ENCODE peak calls at places on chromosome 5, in five cellular contexts. Z, M, A, N and X are unnamed samples.

GRCh38 chr5:145996135-145996534 is 59.8 kb downstream of the SH3RF2 start:
- DNase-seq in Z (no peak), M (no peak), A (no peak), N (no peak), X (no peak)

GRCh38 chr5:74945561-74946165 is 79.5 kb upstream of the FAM169A start:
- DNase-seq in Z (no peak), M (no peak), A (no peak), N (no peak), X (no peak)

GRCh38 chr5:56330167-56330566 is 97.0 kb upstream of the ANKRD55 start:
- DNase-seq in Z (no peak), M (no peak), A (no peak), N (no peak), X (no peak)

GRCh38 chr5:132419517-132420468 is 50.3 kb downstream of the SLC22A5 start:
- DNase-seq in Z (peak; percentile 84), M (peak; percentile 56), A (peak; percentile 96), N (peak; percentile 87), X (peak; percentile 67)

GRCh38 chr5:124996764-124997077 is 250.3 kb upstream of the ZNF608 start:
- DNase-seq in Z (peak; percentile 44), M (no peak), A (no peak), N (no peak), X (no peak)

GRCh38 chr5:97266576-97266975 is 83.5 kb upstream of the RIOK2 start:
- DNase-seq in Z (no peak), M (no peak), A (no peak), N (peak; percentile 82), X (no peak)

GRCh38 chr5:59115345-59115744 is 532.5 kb downstream of the RAB3C start:
- DNase-seq in Z (no peak), M (no peak), A (no peak), N (no peak), X (no peak)

GRCh38 chr5:138391859-138392386 is 39.4 kb downstream of the KDM3B start:
- DNase-seq in Z (no peak), M (no peak), A (no peak), N (no peak), X (peak; percentile 36)

GRCh38 chr5:135821802-135822201 is 12.7 kb upstream of the SLC25A48 start:
- DNase-seq in Z (no peak), M (no peak), A (no peak), N (no peak), X (no peak)

GRCh38 chr5:59648949-59649921 is 244.3 kb downstream of the PDE4D start:
- DNase-seq in Z (no peak), M (no peak), A (no peak), N (no peak), X (no peak)

GRCh38 chr5:154179846-154180710 is 10.5 kb upstream of the GALNT10 start:
- DNase-seq in Z (peak; percentile 69), M (peak; percentile 40), A (peak; percentile 39), N (peak; percentile 71), X (peak; percentile 48)

GRCh38 chr5:80238778-80239679 is 16.8 kb downstream of the SERINC5 start:
- DNase-seq in Z (no peak), M (no peak), A (peak; percentile 77), N (peak; percentile 81), X (no peak)

GRCh38 chr5:134053840-134054338 is 49.1 kb upstream of the VDAC1 start:
- DNase-seq in Z (no peak), M (peak; percentile 21), A (peak; percentile 10), N (no peak), X (peak; percentile 51)

GRCh38 chr5:80747922-80748321 is 93.1 kb upstream of the DHFR start:
- DNase-seq in Z (no peak), M (no peak), A (no peak), N (no peak), X (no peak)

GRCh38 chr5:32538031-32538547 is 47.3 kb upstream of the SUB1 start:
- DNase-seq in Z (no peak), M (no peak), A (no peak), N (no peak), X (no peak)

GRCh38 chr5:5560016-5560415 is 137.5 kb downstream of the ICE1 start:
- DNase-seq in Z (no peak), M (no peak), A (no peak), N (no peak), X (no peak)

GRCh38 chr5:6373081-6373846 is 5.1 kb downstream of the MED10 start:
- DNase-seq in Z (no peak), M (no peak), A (no peak), N (no peak), X (no peak)

GRCh38 chr5:75048457-75048953 is 3.9 kb downstream of the GCNT4 start:
- DNase-seq in Z (no peak), M (no peak), A (no peak), N (no peak), X (no peak)

GRCh38 chr5:82150562-82150961 is 127.6 kb downstream of the RPS23 start:
- DNase-seq in Z (no peak), M (no peak), A (no peak), N (no peak), X (no peak)

GRCh38 chr5:149310947-149311675 is 34.2 kb upstream of the GRPEL2 start:
- DNase-seq in Z (peak; percentile 19), M (no peak), A (peak; percentile 29), N (no peak), X (no peak)

GRCh38 chr5:172412724-172413260 is 41.5 kb downstream of the SH3PXD2B start:
- DNase-seq in Z (no peak), M (no peak), A (peak; percentile 51), N (peak; percentile 96), X (no peak)

GRCh38 chr5:67021522-67022316 is 174.9 kb downstream of the CD180 start:
- DNase-seq in Z (no peak), M (no peak), A (no peak), N (no peak), X (no peak)

GRCh38 chr5:82164109-82164956 is 113.8 kb downstream of the RPS23 start:
- DNase-seq in Z (peak; percentile 86), M (no peak), A (no peak), N (no peak), X (no peak)

GRCh38 chr5:135012033-135012588 is 21.9 kb downstream of the PITX1 start:
- DNase-seq in Z (no peak), M (no peak), A (no peak), N (peak; percentile 46), X (no peak)

GRCh38 chr5:13251623-13252367 is 692.7 kb downstream of the DNAH5 start:
- DNase-seq in Z (no peak), M (no peak), A (no peak), N (no peak), X (no peak)

GRCh38 chr5:154482528-154483449 is 4.8 kb upstream of the HAND1 start:
- DNase-seq in Z (no peak), M (no peak), A (no peak), N (peak; percentile 89), X (no peak)

GRCh38 chr5:177588413-177588909 is 3.5 kb upstream of the TMED9 start:
- DNase-seq in Z (no peak), M (no peak), A (no peak), N (no peak), X (no peak)

DNA sequence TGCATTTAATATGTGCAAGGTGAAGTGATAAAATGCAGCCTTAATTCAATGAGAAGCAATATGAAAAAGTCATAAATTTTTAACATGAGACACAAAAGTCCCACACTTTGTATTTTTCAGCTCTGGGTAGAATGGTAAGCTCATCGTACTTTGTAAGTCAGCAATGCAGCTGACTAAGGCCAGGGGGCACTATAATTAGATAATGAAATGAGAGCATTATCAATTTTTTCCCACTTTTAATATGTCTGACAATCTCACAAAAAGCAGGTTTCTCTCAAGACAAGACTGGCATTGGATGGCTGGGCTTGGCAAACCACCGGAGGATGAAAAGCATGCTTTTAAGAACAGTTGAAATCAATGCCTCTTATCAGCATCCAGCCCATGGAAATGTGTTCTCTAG is 162.8 kb downstream of the FAM174A start:
- DNase-seq in Z (no peak), M (no peak), A (no peak), N (no peak), X (no peak)
- TF ChIP-seq CTCF in Z (peak; percentile 15), M (peak; percentile 57), A (no peak), N (no peak), X (no peak)

GRCh38 chr5:151132959-151133358 is 24.6 kb downstream of the ANXA6 start:
- DNase-seq in Z (no peak), M (no peak), A (no peak), N (no peak), X (no peak)

GRCh38 chr5:151130235-151130921 is 27.2 kb downstream of the ANXA6 start:
- DNase-seq in Z (no peak), M (no peak), A (no peak), N (no peak), X (no peak)

GRCh38 chr5:151130922-151131891 is 26.4 kb downstream of the ANXA6 start:
- DNase-seq in Z (no peak), M (no peak), A (no peak), N (no peak), X (no peak)

GRCh38 chr5:151137067-151137825 is 20.3 kb downstream of the ANXA6 start:
- DNase-seq in Z (no peak), M (no peak), A (no peak), N (no peak), X (no peak)

GRCh38 chr5:151134228-151134627 is 23.4 kb downstream of the ANXA6 start:
- DNase-seq in Z (no peak), M (no peak), A (no peak), N (no peak), X (peak; percentile 54)
- H3K4me1 ChIP-seq in Z (no peaks in the 10 kb centered on the region), M (no peaks in the 10 kb centered on the region), A (no peaks in the 10 kb centered on the region), N (no peaks in the 10 kb centered on the region), X (no peaks in the 10 kb centered on the region)

DNA sequence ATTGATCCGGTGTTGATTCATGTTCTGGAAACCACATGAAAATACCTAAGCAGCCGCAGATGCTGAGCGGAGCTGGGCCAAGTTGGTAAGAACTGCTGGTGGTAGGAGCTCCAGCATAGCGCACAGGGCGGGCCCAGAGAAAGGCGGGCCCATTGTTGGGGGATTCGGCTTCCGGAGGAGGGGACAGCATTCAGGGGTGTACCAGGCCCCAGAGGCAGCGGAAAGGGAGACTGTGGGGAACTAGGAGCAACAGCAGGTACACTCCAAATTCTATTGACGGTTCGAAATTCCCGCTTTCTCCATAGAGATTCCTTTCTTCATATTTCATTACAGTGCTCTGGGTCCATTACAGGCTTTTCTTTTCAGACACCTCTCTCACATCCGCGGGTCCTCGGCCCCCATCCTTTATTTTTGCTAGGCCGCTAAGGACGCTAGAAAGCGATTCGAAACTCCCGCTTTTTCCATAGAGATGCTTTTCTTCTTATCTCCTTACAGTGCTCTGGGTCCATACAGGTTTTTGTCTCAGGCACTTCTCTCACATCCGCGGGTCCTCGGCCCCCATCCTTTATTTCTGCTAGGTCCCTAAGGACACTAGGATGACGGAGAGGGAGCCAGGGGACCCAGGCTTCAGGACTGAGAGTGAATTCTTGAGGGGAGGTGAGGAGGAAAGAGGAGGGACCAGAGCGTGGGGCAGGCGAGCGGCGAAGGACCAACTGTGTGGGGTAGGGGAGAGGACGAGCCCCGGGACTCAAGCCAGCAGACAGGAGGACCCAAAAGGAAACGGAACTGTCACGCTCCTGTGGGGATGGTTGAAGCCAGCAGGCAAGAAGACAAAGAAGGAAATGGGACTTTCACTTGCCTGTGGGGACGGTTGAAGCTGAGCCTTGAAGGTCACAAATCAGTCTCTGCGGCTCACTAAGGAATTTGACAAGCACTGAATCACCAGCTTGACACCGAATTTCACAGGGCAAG is at the start of gene CCDC152:
- DNase-seq in Z (no peak), M (no peak), A (peak; percentile 8), N (no peak), X (no peak)
- TF ChIP-seq POLR2A in Z (no peak), M (no peak), A (no peak), N (no peak), X (no peak)

GRCh38 chr5:8581047-8581446 is 712.1 kb downstream of the MTRR start:
- DNase-seq in Z (no peak), M (no peak), A (no peak), N (no peak), X (no peak)

GRCh38 chr5:8580298-8580697 is 711.4 kb downstream of the MTRR start:
- DNase-seq in Z (no peak), M (no peak), A (no peak), N (no peak), X (no peak)

GRCh38 chr5:8585230-8586018 is 716.5 kb downstream of the MTRR start:
- DNase-seq in Z (no peak), M (no peak), A (no peak), N (no peak), X (no peak)
- TF ChIP-seq CTCF in Z (no peak), M (no peak), A (no peak), N (no peak), X (no peak)